ENCODE peak calls at places on chromosomes 16 and 17, in five cellular contexts. X, U, A, I and F are unnamed samples. For H3K4me1, the result is how much of the 10 kb centered on the place peaks cover.

GRCh38 chr16:1564325-1564724 is 30.9 kb downstream of the TMEM204 start:
- DNase-seq in X (no peak), U (no peak), A (no peak), I (no peak), F (no peak)

GRCh38 chr16:57104706-57105105 is 12.3 kb downstream of the CPNE2 start:
- DNase-seq in X (no peak), U (no peak), A (no peak), I (no peak), F (no peak)

GRCh38 chr16:89193021-89193575 is 7.2 kb downstream of the SLC22A31 start:
- DNase-seq in X (no peak), U (peak), A (peak), I (peak), F (peak)

GRCh38 chr16:55710466-55710865 is 54.7 kb downstream of the SLC6A2 start:
- DNase-seq in X (peak), U (no peak), A (no peak), I (no peak), F (peak)

GRCh38 chr16:27242868-27243590 is 25.5 kb downstream of the NSMCE1 start:
- DNase-seq in X (peak), U (no peak), A (no peak), I (peak), F (peak)

GRCh38 chr17:82424001-82424862 is 5.8 kb upstream of the OGFOD3 start:
- DNase-seq in X (peak), U (peak), A (peak), I (peak), F (peak)

GRCh38 chr16:56281256-56281805 is 90.0 kb downstream of the GNAO1 start:
- DNase-seq in X (no peak), U (no peak), A (no peak), I (no peak), F (peak)

GRCh38 chr17:19723967-19724366 is 7.6 kb upstream of the SLC47A2 start:
- DNase-seq in X (no peak), U (no peak), A (no peak), I (no peak), F (no peak)

GRCh38 chr17:3770471-3770870 is 30.5 kb downstream of the ITGAE start:
- DNase-seq in X (no peak), U (no peak), A (peak), I (no peak), F (no peak)

GRCh38 chr17:30780343-30780742 is 44.1 kb downstream of the CRLF3 start:
- DNase-seq in X (no peak), U (no peak), A (no peak), I (no peak), F (no peak)

GRCh38 chr16:27225536-27226360 is 22.4 kb downstream of the KDM8 start:
- DNase-seq in X (no peak), U (no peak), A (peak), I (no peak), F (no peak)

GRCh38 chr16:84485255-84486010 is 19.0 kb downstream of the MEAK7 start:
- DNase-seq in X (no peak), U (no peak), A (no peak), I (no peak), F (no peak)

GRCh38 chr16:86590501-86591144 is 12.3 kb downstream of the FOXL1 start:
- DNase-seq in X (peak), U (no peak), A (no peak), I (peak), F (no peak)

GRCh38 chr16:10770907-10771306 is 27.3 kb downstream of the NUBP1 start:
- DNase-seq in X (peak), U (no peak), A (no peak), I (no peak), F (no peak)

GRCh38 chr17:58960068-58960467 is 146.6 kb downstream of the TRIM37 start:
- DNase-seq in X (peak), U (peak), A (peak), I (peak), F (peak)

GRCh38 chr17:77476920-77477805 is 336.4 kb downstream of the SEC14L1 start:
- DNase-seq in X (peak), U (no peak), A (peak), I (no peak), F (no peak)

GRCh38 chr17:75404739-75405364 is 626 bp downstream of the GRB2 start:
- DNase-seq in X (no peak), U (no peak), A (peak), I (peak), F (peak)

GRCh38 chr16:30018731-30019158 is 4.3 kb upstream of the C16orf92 start:
- DNase-seq in X (no peak), U (no peak), A (no peak), I (no peak), F (no peak)

GRCh38 chr17:3843935-3844516 is 2.0 kb downstream of the NCBP3 start:
- DNase-seq in X (peak), U (peak), A (peak), I (peak), F (peak)

GRCh38 chr17:41801374-41802062 is 10.2 kb downstream of the P3H4 start:
- DNase-seq in X (peak), U (peak), A (peak), I (peak), F (peak)

GRCh38 chr16:15415411-15416070 is 18.8 kb upstream of the BMERB1 start:
- DNase-seq in X (no peak), U (no peak), A (no peak), I (no peak), F (no peak)

GRCh38 chr17:45021607-45022287 is 29.7 kb downstream of the DCAKD start:
- DNase-seq in X (peak), U (no peak), A (peak), I (peak), F (peak)

GRCh38 chr17:7882068-7882467 is 6.5 kb upstream of the CHD3 start:
- DNase-seq in X (no peak), U (no peak), A (peak), I (no peak), F (no peak)

GRCh38 chr16:22300427-22301071 is 3.3 kb downstream of the POLR3E start:
- DNase-seq in X (peak), U (no peak), A (peak), I (peak), F (peak)

GRCh38 chr16:2148714-2149629 is 547 bp downstream of the RAB26 start:
- DNase-seq in X (no peak), U (no peak), A (peak), I (peak), F (peak)

GRCh38 chr16:88534731-88535141 is 35.5 kb upstream of the ZC3H18 start:
- DNase-seq in X (peak), U (peak), A (peak), I (peak), F (peak)

GRCh38 chr16:86980644-86981043 is 336.5 kb downstream of the C16orf95 start:
- DNase-seq in X (no peak), U (no peak), A (no peak), I (no peak), F (no peak)

GRCh38 chr16:48583075-48584065 is 26.6 kb downstream of the N4BP1 start:
- DNase-seq in X (no peak), U (no peak), A (no peak), I (no peak), F (no peak)

GRCh38 chr16:24906199-24906808 is 60.5 kb downstream of the SLC5A11 start:
- DNase-seq in X (peak), U (peak), A (peak), I (peak), F (peak)

GRCh38 chr17:76561332-76561731 is 21.5 kb downstream of the PRCD start:
- DNase-seq in X (no peak), U (no peak), A (peak), I (no peak), F (no peak)

GRCh38 chr17:47851764-47852112 is 775 bp upstream of the SP6 start:
- DNase-seq in X (no peak), U (no peak), A (no peak), I (no peak), F (peak)

GRCh38 chr17:47852113-47852949 is 1.4 kb upstream of the SP6 start:
- DNase-seq in X (no peak), U (no peak), A (no peak), I (no peak), F (peak)

GRCh38 chr17:47850692-47851573 is at the start of gene SP6:
- DNase-seq in X (peak), U (peak), A (no peak), I (peak), F (peak)

GRCh38 chr17:47855737-47856136 is 4.8 kb upstream of the SP6 start:
- DNase-seq in X (no peak), U (no peak), A (no peak), I (no peak), F (peak)

DNA sequence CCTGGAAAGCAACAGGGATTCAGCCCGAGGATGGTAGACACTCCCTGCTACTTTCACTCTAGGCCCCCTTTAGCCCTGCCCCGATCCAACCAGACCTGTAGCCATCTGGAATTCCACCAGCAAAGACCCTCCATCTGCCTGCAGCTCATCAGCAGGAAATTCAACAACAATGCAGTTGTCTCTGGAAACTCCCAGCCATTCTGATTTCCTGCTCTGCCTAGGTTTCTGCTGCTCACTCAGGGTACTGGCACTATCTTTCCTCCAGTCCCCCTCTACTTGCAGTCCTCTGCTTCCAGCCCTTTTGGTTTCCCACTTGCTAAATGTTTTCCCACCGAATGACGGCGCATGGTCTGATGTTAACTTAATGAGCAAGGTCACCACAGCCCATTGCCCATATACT is 2.7 kb upstream of the SP6 start:
- DNase-seq in X (no peak), U (no peak), A (no peak), I (no peak), F (peak)
- H3K4me1 ChIP-seq in X (under half), U (under half), A (under half), I (under half), F (under half)

GRCh38 chr16:72836985-72837384 is 210.9 kb downstream of the ZFHX3 start:
- DNase-seq in X (no peak), U (no peak), A (no peak), I (peak), F (peak)
- TF ChIP-seq CTCF in X (no peak), U (peak), A (peak), I (no peak), F (peak)

DNA sequence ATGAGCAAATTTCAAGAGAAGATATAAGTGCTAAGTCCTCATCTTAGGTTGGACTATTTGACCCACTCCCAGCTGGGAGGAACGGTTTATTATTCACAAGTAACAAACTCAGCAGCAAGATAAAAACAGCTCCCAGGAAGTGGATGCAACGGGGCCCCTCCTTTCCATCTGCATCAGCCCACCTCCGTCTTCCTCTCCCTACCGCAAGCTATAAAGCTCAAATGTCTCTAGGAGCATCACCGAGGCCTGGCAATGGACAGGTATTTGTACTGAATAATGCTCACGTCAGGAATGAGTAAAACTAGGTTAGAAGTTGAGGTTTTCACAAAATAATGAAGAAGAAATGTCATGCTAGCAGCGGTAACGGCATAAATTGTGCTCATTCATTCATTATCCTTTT is 408.7 kb upstream of the PSMD7 start:
- DNase-seq in X (no peak), U (no peak), A (no peak), I (no peak), F (peak)
- H3K4me2 ChIP-seq in X (peak), U (no peak), A (no peak), I (no peak), F (peak)

GRCh38 chr17:17722081-17722905 is 41.0 kb downstream of the RAI1 start:
- DNase-seq in X (no peak), U (no peak), A (no peak), I (no peak), F (peak)

GRCh38 chr17:17724307-17724921 is 43.2 kb downstream of the RAI1 start:
- DNase-seq in X (peak), U (no peak), A (no peak), I (no peak), F (peak)

GRCh38 chr17:17724991-17725852 is 44.0 kb downstream of the RAI1 start:
- DNase-seq in X (no peak), U (no peak), A (no peak), I (no peak), F (peak)

GRCh38 chr17:17722906-17723353 is 41.7 kb downstream of the RAI1 start:
- DNase-seq in X (no peak), U (no peak), A (no peak), I (no peak), F (no peak)

GRCh38 chr17:17723354-17724261 is 42.4 kb downstream of the RAI1 start:
- DNase-seq in X (peak), U (no peak), A (no peak), I (no peak), F (peak)
- H3K4me1 ChIP-seq in X (under half), U (under half), A (under half), I (half or more), F (under half)

DNA sequence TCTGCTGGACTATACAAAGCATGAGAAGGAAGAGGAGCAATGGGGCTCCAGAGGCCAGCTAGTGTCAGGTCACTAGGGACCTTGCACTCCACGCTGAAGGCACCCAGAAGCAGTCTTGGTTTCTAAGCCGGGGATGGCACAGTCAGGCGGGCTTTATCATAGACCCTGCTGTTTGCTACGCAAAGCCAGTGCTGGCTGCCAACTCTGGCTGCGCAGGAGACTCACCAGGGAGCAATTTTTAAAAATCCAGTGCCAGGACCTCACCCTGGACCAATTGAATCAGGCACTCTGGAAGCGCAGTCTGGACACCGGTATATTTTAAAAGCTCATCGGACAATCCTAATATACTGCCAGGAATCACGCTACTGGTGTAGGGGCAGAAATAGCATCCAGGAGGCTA is 368.5 kb upstream of the XYLT1 start:
- DNase-seq in X (no peak), U (no peak), A (no peak), I (no peak), F (no peak)
- TF ChIP-seq CTCF in X (no peak), U (no peak), A (no peak), I (no peak), F (no peak)